ENCODE peak calls at places on chromosomes 7 and 10, in four cellular contexts. A is HFFc6, J is pancreas, D is colonic mucosa. W is an unnamed sample.

GRCh38 chr10:47046321-47047126 is 135.3 kb downstream of the PTPN20 start:
- DNase-seq in A (no peak), J (no peak), D (no peak), W (no peak)

GRCh38 chr10:565146-565545 is 124.3 kb downstream of the DIP2C start:
- DNase-seq in A (no peak), J (no peak), D (no peak), W (no peak)

GRCh38 chr7:86760236-86760635 is 116.5 kb downstream of the GRM3 start:
- DNase-seq in A (no peak), J (no peak), D (no peak), W (no peak)

GRCh38 chr7:129914536-129915272 is 38.1 kb downstream of the UBE2H start:
- DNase-seq in A (peak), J (no peak), D (no peak), W (no peak)

GRCh38 chr7:47088329-47089067 is 493.4 kb downstream of the TNS3 start:
- DNase-seq in A (peak), J (peak), D (peak), W (peak)

GRCh38 chr7:988426-988911 is 5.5 kb downstream of the CYP2W1 start:
- DNase-seq in A (no peak), J (no peak), D (no peak), W (no peak)

GRCh38 chr10:59880976-59881510 is 25.3 kb downstream of the CCDC6 start:
- DNase-seq in A (no peak), J (no peak), D (peak), W (no peak)

GRCh38 chr10:51886438-51887068 is 187.2 kb upstream of the CSTF2T start:
- DNase-seq in A (peak), J (no peak), D (no peak), W (no peak)

GRCh38 chr7:157228864-157229422 is 90.2 kb downstream of the UBE3C start:
- DNase-seq in A (peak), J (no peak), D (no peak), W (peak)

GRCh38 chr10:131891196-131891928 is 9.4 kb upstream of the PPP2R2D start:
- DNase-seq in A (no peak), J (no peak), D (no peak), W (peak)

GRCh38 chr7:43487731-43488073 is 95.2 kb upstream of the STK17A start:
- DNase-seq in A (no peak), J (no peak), D (no peak), W (no peak)

GRCh38 chr7:96596120-96596826 is 113.4 kb downstream of the SEM1 start:
- DNase-seq in A (no peak), J (peak), D (no peak), W (no peak)

GRCh38 chr10:133164816-133165555 is 5.0 kb downstream of the KNDC1 start:
- DNase-seq in A (no peak), J (no peak), D (no peak), W (no peak)

GRCh38 chr10:25465582-25466372 is 291.0 kb downstream of the GPR158 start:
- DNase-seq in A (no peak), J (no peak), D (no peak), W (no peak)

GRCh38 chr10:124467165-124467564 is 5.5 kb downstream of the LHPP start:
- DNase-seq in A (no peak), J (no peak), D (no peak), W (no peak)

GRCh38 chr10:49605939-49606509 is 4.1 kb upstream of the SLC18A3 start:
- DNase-seq in A (no peak), J (no peak), D (no peak), W (no peak)

GRCh38 chr7:17207220-17207619 is 91.2 kb upstream of the AHR start:
- DNase-seq in A (no peak), J (no peak), D (peak), W (no peak)

GRCh38 chr7:1422512-1423265 is 36.6 kb downstream of the MICALL2 start:
- DNase-seq in A (no peak), J (no peak), D (no peak), W (no peak)

DNA sequence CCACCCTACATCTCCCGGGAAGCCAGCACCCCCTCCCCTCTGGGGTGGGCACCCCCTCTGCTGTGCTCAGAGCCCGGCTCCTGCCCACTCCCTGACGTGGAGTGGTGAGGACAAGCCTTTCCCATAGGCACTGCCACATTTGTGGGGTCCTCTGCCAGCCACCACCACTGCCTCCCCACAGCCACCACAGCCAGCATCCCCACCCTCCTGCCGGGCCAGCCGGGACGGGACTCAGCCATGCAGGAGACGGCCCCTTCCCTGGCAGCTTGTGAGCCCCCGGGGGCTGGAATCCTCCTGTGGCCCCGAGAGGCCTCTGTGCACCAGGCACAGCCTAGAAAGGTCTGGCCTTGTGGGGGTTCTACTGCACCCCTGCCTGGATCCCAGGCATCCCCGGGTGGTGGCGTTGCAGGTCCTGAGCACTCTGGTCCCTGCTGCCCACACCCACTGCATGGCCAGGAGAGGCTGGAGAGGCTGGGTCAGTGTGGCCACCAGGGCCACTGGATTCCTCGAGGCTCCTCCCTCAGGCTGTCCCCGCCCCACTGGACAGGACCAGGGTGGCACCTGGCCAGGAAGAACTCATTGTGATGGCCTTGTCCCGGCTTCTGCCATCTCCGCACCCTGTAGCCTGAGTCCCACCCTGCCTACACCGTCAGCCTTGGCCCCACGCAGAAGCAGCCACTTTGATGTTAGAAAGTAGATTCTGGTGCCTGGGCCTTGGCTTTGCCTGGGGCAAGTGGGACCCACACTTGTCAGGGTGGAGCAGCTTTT is 148.0 kb downstream of the EBF3 start:
- DNase-seq in A (no peak), J (no peak), D (no peak), W (no peak)
- TF ChIP-seq CTCF in A (no peak), J (no peak), D (no peak), W (no peak)

DNA sequence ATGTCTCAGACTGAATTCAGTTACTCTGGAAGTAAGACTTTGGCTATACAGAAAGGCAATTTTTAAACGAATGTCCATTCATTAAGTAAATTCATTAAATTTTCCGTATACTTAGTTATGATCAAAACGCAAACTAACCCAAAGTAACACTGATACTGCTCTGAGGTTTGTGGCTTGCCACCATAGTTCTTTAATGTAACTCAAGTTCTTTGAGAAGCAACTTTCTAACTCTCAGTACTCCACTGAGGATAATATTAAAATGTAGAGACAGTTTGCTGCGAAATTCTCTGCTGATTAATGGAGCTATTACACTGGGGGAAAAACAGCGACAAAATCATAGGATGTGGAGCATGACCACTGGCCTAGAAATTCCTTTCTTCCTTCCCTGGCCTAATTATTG is 45.4 kb upstream of the PNLIPRP3 start:
- DNase-seq in A (no peak), J (no peak), D (no peak), W (no peak)
- TF ChIP-seq CTCF in A (no peak), J (no peak), D (no peak), W (no peak)

DNA sequence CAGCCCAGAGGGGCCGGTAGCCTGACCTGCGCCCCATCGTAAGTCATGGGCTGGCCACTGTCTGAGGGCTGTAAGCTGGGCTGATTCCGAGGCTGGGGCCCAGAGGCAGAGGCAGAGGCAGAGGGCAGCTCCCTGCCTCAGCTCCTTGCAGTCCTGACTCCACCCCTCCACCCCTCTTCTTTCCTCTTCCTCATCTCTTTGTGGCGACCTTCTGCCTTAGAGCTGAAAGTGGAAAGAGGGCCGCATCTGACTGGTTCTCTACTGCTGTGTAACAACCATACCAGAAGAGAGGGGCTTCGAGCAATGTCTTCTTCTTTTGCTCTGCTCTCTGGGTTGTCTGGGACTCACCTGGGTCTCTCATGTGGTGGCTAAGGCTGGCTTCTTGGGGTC is 179.1 kb downstream of the RPS24 start:
- DNase-seq in A (no peak), J (no peak), D (no peak), W (no peak)
- TF ChIP-seq CTCF in A (no peak), J (no peak), D (no peak), W (no peak)

DNA sequence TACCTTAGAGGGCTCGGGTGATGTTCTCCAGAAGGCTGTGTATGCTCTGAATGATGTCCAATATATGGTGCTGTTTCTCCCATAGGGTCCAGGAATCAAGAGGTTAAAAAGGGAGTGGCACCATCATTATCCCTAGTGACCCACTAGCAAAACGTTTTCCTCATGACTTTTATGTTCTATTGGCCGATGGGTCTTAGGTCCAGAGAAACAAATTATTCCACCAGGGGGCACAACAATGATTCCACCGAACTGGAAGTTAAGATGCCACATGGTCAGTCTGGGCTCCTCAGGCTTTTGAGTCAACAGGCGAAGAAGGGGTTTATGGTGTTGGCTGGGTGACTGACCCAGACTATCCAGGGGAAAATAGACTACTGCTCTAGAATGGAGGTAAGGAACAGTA is 256.1 kb downstream of the COBL start:
- DNase-seq in A (no peak), J (no peak), D (no peak), W (no peak)
- TF ChIP-seq CTCF in A (peak), J (no peak), D (no peak), W (peak)

DNA sequence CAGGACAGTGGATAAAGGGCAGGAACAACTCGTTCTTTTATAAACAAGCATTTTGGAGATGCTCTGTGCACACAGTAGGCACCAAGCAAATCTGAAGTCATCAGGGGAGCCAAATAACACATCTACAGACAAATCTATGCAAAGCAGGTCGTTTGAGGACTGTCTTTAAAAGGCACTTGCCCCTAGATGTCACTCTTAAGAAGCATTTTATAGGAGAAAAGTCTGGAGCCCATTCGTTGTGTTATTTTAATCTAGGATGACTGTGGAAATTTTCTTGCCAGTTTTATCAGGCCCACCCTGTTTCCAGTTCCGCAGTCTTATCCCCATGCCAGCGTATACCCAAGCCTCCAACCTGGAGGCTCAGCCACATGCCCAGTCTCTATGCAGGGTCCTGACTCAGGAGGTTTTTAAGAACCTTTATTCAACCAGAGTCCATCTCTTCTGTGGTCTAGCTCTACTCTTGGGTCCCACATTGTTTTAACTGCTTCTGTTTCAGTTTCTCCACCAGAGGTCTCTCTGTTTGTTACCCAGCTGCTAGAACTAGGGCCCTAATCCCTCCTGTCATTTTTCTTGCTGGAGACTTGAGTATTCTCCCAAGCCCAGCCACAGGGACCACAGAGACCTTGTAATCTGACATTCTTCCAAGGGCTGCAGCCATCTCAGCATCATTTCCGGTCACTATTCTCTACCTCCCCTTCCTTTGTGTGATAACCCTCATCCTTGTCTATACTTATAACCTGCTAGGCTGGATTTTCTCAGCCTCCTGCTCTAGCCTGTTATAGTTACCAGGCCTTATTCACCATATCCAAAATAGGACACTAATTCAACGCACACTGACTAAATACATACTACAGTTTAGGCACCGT is 26.7 kb downstream of the PIK3CG start:
- DNase-seq in A (no peak), J (no peak), D (no peak), W (no peak)
- TF ChIP-seq CTCF in A (peak), J (no peak), D (no peak), W (no peak)

W was measured in endothelial cell.